ENCODE peak calls at places on chromosomes 2 and 18, in eight cellular contexts. R, U, B, W, I, Y, T and O are unnamed samples.

GRCh38 chr18:48834421-48835011 is 116.2 kb downstream of the SMAD7 start:
- DNase-seq in R (peak; percentile 60), U (peak; percentile 4), B (peak; percentile 30), W (peak; percentile 33), I (peak; percentile 93), Y (no peak), T (peak; percentile 99), O (no peak)

GRCh38 chr2:31999438-31999837 is 11.4 kb downstream of the MEMO1 start:
- DNase-seq in R (no peak), U (no peak), B (no peak), W (no peak), I (no peak), Y (no peak), T (no peak), O (no peak)

GRCh38 chr18:51153659-51154371 is 43.7 kb downstream of the MEX3C start:
- DNase-seq in R (no peak), U (no peak), B (no peak), W (no peak), I (no peak), Y (no peak), T (no peak), O (no peak)

GRCh38 chr18:3148930-3149535 is 70.7 kb downstream of the MYOM1 start:
- DNase-seq in R (no peak), U (peak; percentile 23), B (no peak), W (no peak), I (peak; percentile 4), Y (no peak), T (no peak), O (no peak)

GRCh38 chr2:10283106-10284062 is 19.3 kb upstream of the HPCAL1 start:
- DNase-seq in R (no peak), U (no peak), B (no peak), W (no peak), I (peak; percentile 59), Y (no peak), T (peak; percentile 96), O (no peak)

GRCh38 chr18:55515946-55516710 is 71.9 kb downstream of the TCF4 start:
- DNase-seq in R (no peak), U (no peak), B (no peak), W (no peak), I (no peak), Y (no peak), T (peak; percentile 57), O (no peak)

GRCh38 chr2:222952204-222952603 is 91.4 kb downstream of the ACSL3 start:
- DNase-seq in R (no peak), U (no peak), B (no peak), W (no peak), I (no peak), Y (no peak), T (no peak), O (no peak)

GRCh38 chr2:22904126-22904684 is 480.8 kb upstream of the KLHL29 start:
- DNase-seq in R (no peak), U (peak; percentile 67), B (no peak), W (peak; percentile 63), I (peak; percentile 4), Y (peak; percentile 32), T (peak; percentile 36), O (peak; percentile 90)

GRCh38 chr2:130287656-130288026 is 55.1 kb upstream of the IMP4 start:
- DNase-seq in R (no peak), U (no peak), B (no peak), W (no peak), I (no peak), Y (no peak), T (no peak), O (no peak)

GRCh38 chr2:240401781-240402551 is 33.5 kb upstream of the GPC1 start:
- DNase-seq in R (no peak), U (no peak), B (no peak), W (no peak), I (no peak), Y (no peak), T (no peak), O (no peak)

GRCh38 chr18:55778731-55779460 is 190.9 kb upstream of the TCF4 start:
- DNase-seq in R (no peak), U (no peak), B (no peak), W (peak; percentile 33), I (peak; percentile 45), Y (no peak), T (no peak), O (peak; percentile 44)

GRCh38 chr2:173752152-173752551 is 213.0 kb downstream of the SP3 start:
- DNase-seq in R (no peak), U (no peak), B (no peak), W (no peak), I (peak; percentile 50), Y (no peak), T (no peak), O (no peak)

GRCh38 chr18:67081866-67082265 is 434.7 kb downstream of the DSEL start:
- DNase-seq in R (no peak), U (no peak), B (no peak), W (no peak), I (no peak), Y (no peak), T (no peak), O (peak; percentile 78)

GRCh38 chr2:18505703-18506341 is 54.6 kb downstream of the RDH14 start:
- DNase-seq in R (no peak), U (no peak), B (no peak), W (no peak), I (no peak), Y (no peak), T (no peak), O (no peak)

GRCh38 chr2:66317268-66317899 is 117.5 kb upstream of the MEIS1 start:
- DNase-seq in R (no peak), U (peak; percentile 28), B (no peak), W (no peak), I (no peak), Y (no peak), T (no peak), O (peak; percentile 34)

GRCh38 chr2:226495466-226496161 is 304.0 kb downstream of the IRS1 start:
- DNase-seq in R (no peak), U (no peak), B (no peak), W (peak; percentile 78), I (no peak), Y (no peak), T (no peak), O (no peak)

GRCh38 chr2:112173646-112174319 is 35.6 kb downstream of the FBLN7 start:
- DNase-seq in R (no peak), U (no peak), B (no peak), W (peak; percentile 47), I (no peak), Y (no peak), T (no peak), O (no peak)

GRCh38 chr18:73879328-73879727 is 268.3 kb downstream of the FBXO15 start:
- DNase-seq in R (no peak), U (no peak), B (no peak), W (no peak), I (peak; percentile 17), Y (no peak), T (no peak), O (no peak)

GRCh38 chr2:98013407-98014042 is 17.8 kb upstream of the TMEM131 start:
- DNase-seq in R (no peak), U (no peak), B (no peak), W (no peak), I (peak; percentile 81), Y (no peak), T (peak; percentile 36), O (no peak)

GRCh38 chr2:59458862-59459261 is 1094.6 kb downstream of the BCL11A start:
- DNase-seq in R (no peak), U (peak; percentile 10), B (no peak), W (peak; percentile 53), I (no peak), Y (no peak), T (no peak), O (peak; percentile 14)

GRCh38 chr2:240213476-240214391 is 73.3 kb upstream of the OTOS start:
- DNase-seq in R (no peak), U (no peak), B (no peak), W (peak; percentile 20), I (no peak), Y (no peak), T (no peak), O (no peak)

GRCh38 chr18:48948112-48949050 is 2.4 kb downstream of the SMAD7 start:
- DNase-seq in R (no peak), U (peak; percentile 59), B (no peak), W (peak; percentile 93), I (peak; percentile 56), Y (no peak), T (peak; percentile 65), O (peak; percentile 69)

GRCh38 chr18:65365245-65365955 is 385.4 kb upstream of the CDH7 start:
- DNase-seq in R (no peak), U (no peak), B (no peak), W (peak; percentile 56), I (no peak), Y (peak; percentile 43), T (no peak), O (peak; percentile 72)

GRCh38 chr2:237196866-237197618 is 111.4 kb downstream of the COPS8 start:
- DNase-seq in R (no peak), U (no peak), B (no peak), W (no peak), I (no peak), Y (no peak), T (peak; percentile 93), O (no peak)

GRCh38 chr2:71388214-71388613 is 56.6 kb downstream of the ZNF638 start:
- DNase-seq in R (no peak), U (no peak), B (no peak), W (no peak), I (no peak), Y (no peak), T (no peak), O (peak; percentile 7)